ENCODE peak calls at places on chromosomes 11 and 22, in eight cellular contexts. One of them, this sample, is unnamed.

GRCh38 chr11:19323502-19323901 is 82.8 kb upstream of the E2F8 start:
- DNase-seq in HFF-Myc: no peak
- DNase-seq in cardiac fibroblast: peak; percentile 41
- DNase-seq in body of pancreas: no peak
- DNase-seq in CD8-positive, alpha-beta T cell: no peak
- DNase-seq in A549: no peak
- DNase-seq in psoas muscle: no peak
- DNase-seq in foreskin fibroblast: peak; percentile 14
- DNase-seq in this sample: no peak

GRCh38 chr11:93031386-93031785 is 61.9 kb downstream of the MTNR1B start:
- DNase-seq in A549: no peak
- DNase-seq in body of pancreas: no peak
- DNase-seq in HFF-Myc: no peak
- DNase-seq in CD8-positive, alpha-beta T cell: no peak
- DNase-seq in psoas muscle: no peak
- DNase-seq in cardiac fibroblast: peak; percentile 10
- DNase-seq in foreskin fibroblast: no peak
- DNase-seq in this sample: peak; percentile 95

GRCh38 chr11:69397732-69398131 is 83.7 kb upstream of the LINC01488 start:
- DNase-seq in psoas muscle: peak; percentile 15
- DNase-seq in cardiac fibroblast: no peak
- DNase-seq in body of pancreas: no peak
- DNase-seq in A549: no peak
- DNase-seq in foreskin fibroblast: no peak
- DNase-seq in HFF-Myc: no peak
- DNase-seq in CD8-positive, alpha-beta T cell: no peak
- DNase-seq in this sample: no peak

GRCh38 chr11:7530013-7530412 is 16.2 kb downstream of the PPFIBP2 start:
- DNase-seq in A549: no peak
- DNase-seq in psoas muscle: no peak
- DNase-seq in HFF-Myc: no peak
- DNase-seq in CD8-positive, alpha-beta T cell: no peak
- DNase-seq in cardiac fibroblast: no peak
- DNase-seq in body of pancreas: no peak
- DNase-seq in foreskin fibroblast: no peak
- DNase-seq in this sample: no peak

GRCh38 chr11:104524276-104524675 is 360.3 kb upstream of the PDGFD start:
- DNase-seq in body of pancreas: no peak
- DNase-seq in HFF-Myc: no peak
- DNase-seq in CD8-positive, alpha-beta T cell: no peak
- DNase-seq in A549: no peak
- DNase-seq in foreskin fibroblast: peak; percentile 6
- DNase-seq in cardiac fibroblast: peak; percentile 17
- DNase-seq in psoas muscle: no peak
- DNase-seq in this sample: no peak

GRCh38 chr11:118921121-118921928 is 4.4 kb downstream of the BCL9L start:
- DNase-seq in psoas muscle: peak; percentile 88
- DNase-seq in CD8-positive, alpha-beta T cell: no peak
- DNase-seq in HFF-Myc: no peak
- DNase-seq in foreskin fibroblast: peak; percentile 95
- DNase-seq in A549: peak; percentile 89
- DNase-seq in body of pancreas: peak; percentile 73
- DNase-seq in cardiac fibroblast: peak; percentile 96
- DNase-seq in this sample: peak; percentile 70

GRCh38 chr11:19259487-19260345 is 19.0 kb upstream of the E2F8 start:
- DNase-seq in foreskin fibroblast: peak; percentile 80
- DNase-seq in A549: peak; percentile 62
- DNase-seq in HFF-Myc: no peak
- DNase-seq in psoas muscle: peak; percentile 80
- DNase-seq in body of pancreas: peak; percentile 80
- DNase-seq in CD8-positive, alpha-beta T cell: peak; percentile 63
- DNase-seq in cardiac fibroblast: peak; percentile 71
- DNase-seq in this sample: peak; percentile 59

GRCh38 chr11:123405123-123405592 is 24.9 kb upstream of the GRAMD1B start:
- DNase-seq in cardiac fibroblast: peak; percentile 66
- DNase-seq in foreskin fibroblast: no peak
- DNase-seq in CD8-positive, alpha-beta T cell: no peak
- DNase-seq in psoas muscle: no peak
- DNase-seq in A549: no peak
- DNase-seq in body of pancreas: no peak
- DNase-seq in HFF-Myc: no peak
- DNase-seq in this sample: no peak

GRCh38 chr11:77580712-77581337 is 8.9 kb upstream of the AQP11 start:
- DNase-seq in HFF-Myc: no peak
- DNase-seq in cardiac fibroblast: no peak
- DNase-seq in foreskin fibroblast: peak; percentile 50
- DNase-seq in CD8-positive, alpha-beta T cell: no peak
- DNase-seq in A549: peak; percentile 61
- DNase-seq in body of pancreas: no peak
- DNase-seq in psoas muscle: no peak
- DNase-seq in this sample: peak; percentile 37

GRCh38 chr22:35380013-35380412 is 883 bp upstream of the HMOX1 start:
- DNase-seq in HFF-Myc: no peak
- DNase-seq in foreskin fibroblast: peak; percentile 72
- DNase-seq in A549: no peak
- DNase-seq in body of pancreas: no peak
- DNase-seq in cardiac fibroblast: no peak
- DNase-seq in CD8-positive, alpha-beta T cell: no peak
- DNase-seq in psoas muscle: no peak
- DNase-seq in this sample: no peak

DNA sequence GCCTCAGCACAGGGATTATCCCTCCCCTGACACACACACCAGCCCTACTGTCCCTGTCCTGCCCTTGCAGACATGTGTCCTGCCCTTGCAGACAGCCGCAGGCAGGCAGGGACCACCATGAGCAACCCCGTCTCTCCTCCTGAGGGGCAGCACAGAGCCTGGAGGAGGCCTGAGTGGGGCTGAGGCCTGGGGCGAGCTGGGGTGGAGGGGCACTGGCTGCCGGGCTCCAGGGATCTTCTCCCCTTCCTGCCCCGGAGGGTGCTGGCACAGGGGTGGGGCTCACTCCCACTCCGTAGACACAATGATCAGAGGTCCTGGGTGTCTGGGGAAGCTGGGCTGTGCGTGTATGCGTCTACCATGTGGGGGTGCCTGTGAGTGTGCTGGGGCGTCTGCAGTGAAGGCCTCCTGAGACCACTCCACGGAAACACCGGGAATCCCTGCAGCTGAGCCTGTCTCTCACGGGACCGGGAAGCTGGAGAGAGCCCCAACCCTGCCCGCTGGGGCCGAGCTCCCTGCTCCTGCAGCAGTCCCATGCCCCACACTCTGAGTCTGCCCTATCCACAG is 549 bp downstream of the TSPAN32 start:
- DNase-seq in cardiac fibroblast: no peak
- DNase-seq in A549: no peak
- DNase-seq in psoas muscle: peak; percentile 52
- DNase-seq in body of pancreas: no peak
- DNase-seq in CD8-positive, alpha-beta T cell: peak; percentile 38
- DNase-seq in HFF-Myc: no peak
- DNase-seq in foreskin fibroblast: no peak
- DNase-seq in this sample: no peak
- H3K4me3 ChIP-seq in cardiac fibroblast: no peak overlapping the region
- H3K4me3 ChIP-seq in A549: no peak overlapping the region
- H3K4me3 ChIP-seq in psoas muscle: no peak overlapping the region
- H3K4me3 ChIP-seq in body of pancreas: no peak overlapping the region
- H3K4me3 ChIP-seq in CD8-positive, alpha-beta T cell: peak overlapping the region; percentile 82
- H3K4me3 ChIP-seq in HFF-Myc: no peak overlapping the region
- H3K4me3 ChIP-seq in foreskin fibroblast: no peak overlapping the region
- H3K4me3 ChIP-seq in this sample: no peak overlapping the region

DNA sequence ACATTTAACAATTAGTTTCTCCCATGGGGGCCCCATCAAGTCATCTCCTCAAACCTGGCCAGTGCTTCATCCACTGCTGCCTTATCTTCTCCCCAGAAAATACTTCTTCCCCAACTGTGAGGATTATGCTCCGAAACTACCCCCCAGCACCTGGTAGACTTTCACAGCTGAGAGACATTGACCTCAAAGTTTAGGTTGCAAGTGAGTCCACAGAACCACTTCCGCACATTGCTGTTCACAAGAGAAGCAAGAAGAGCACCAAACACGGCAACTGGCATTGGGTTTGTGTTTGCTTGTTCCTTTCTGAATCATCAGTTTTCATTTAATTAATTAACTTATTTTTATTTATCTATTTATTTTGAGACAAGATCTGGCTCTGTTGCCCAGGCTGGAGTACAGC is 6.1 kb downstream of the MCHR1 start:
- DNase-seq in body of pancreas: no peak
- DNase-seq in psoas muscle: no peak
- DNase-seq in foreskin fibroblast: no peak
- DNase-seq in cardiac fibroblast: no peak
- DNase-seq in CD8-positive, alpha-beta T cell: peak; percentile 21
- DNase-seq in HFF-Myc: no peak
- DNase-seq in A549: no peak
- DNase-seq in this sample: no peak
- TF ChIP-seq CTCF in body of pancreas: no peak
- TF ChIP-seq CTCF in psoas muscle: no peak
- TF ChIP-seq CTCF in foreskin fibroblast: no peak
- TF ChIP-seq CTCF in cardiac fibroblast: no peak
- TF ChIP-seq CTCF in CD8-positive, alpha-beta T cell: no peak
- TF ChIP-seq CTCF in HFF-Myc: no peak
- TF ChIP-seq CTCF in A549: no peak
- TF ChIP-seq CTCF in this sample: no peak

GRCh38 chr11:823441-824291 is 4.1 kb upstream of the CRACR2B start:
- DNase-seq in cardiac fibroblast: no peak
- DNase-seq in foreskin fibroblast: no peak
- DNase-seq in A549: no peak
- DNase-seq in psoas muscle: no peak
- DNase-seq in body of pancreas: no peak
- DNase-seq in CD8-positive, alpha-beta T cell: no peak
- DNase-seq in HFF-Myc: no peak
- DNase-seq in this sample: no peak
- H3K4me3 ChIP-seq in cardiac fibroblast: no peak overlapping the region
- H3K4me3 ChIP-seq in foreskin fibroblast: no peak overlapping the region
- H3K4me3 ChIP-seq in A549: no peak overlapping the region
- H3K4me3 ChIP-seq in psoas muscle: no peak overlapping the region
- H3K4me3 ChIP-seq in body of pancreas: no peak overlapping the region
- H3K4me3 ChIP-seq in CD8-positive, alpha-beta T cell: no peak overlapping the region
- H3K4me3 ChIP-seq in HFF-Myc: no peak overlapping the region
- H3K4me3 ChIP-seq in this sample: no peak overlapping the region

GRCh38 chr11:101880208-101880607 is 34.6 kb upstream of the CEP126 start:
- DNase-seq in body of pancreas: peak; percentile 5
- DNase-seq in foreskin fibroblast: peak; percentile 78
- DNase-seq in CD8-positive, alpha-beta T cell: no peak
- DNase-seq in psoas muscle: no peak
- DNase-seq in A549: peak; percentile 81
- DNase-seq in HFF-Myc: peak; percentile 29
- DNase-seq in cardiac fibroblast: peak; percentile 85
- DNase-seq in this sample: peak; percentile 73
- TF ChIP-seq CTCF in body of pancreas: no peak
- TF ChIP-seq CTCF in foreskin fibroblast: peak; percentile 38
- TF ChIP-seq CTCF in CD8-positive, alpha-beta T cell: no peak
- TF ChIP-seq CTCF in psoas muscle: no peak
- TF ChIP-seq CTCF in A549: peak; percentile 48
- TF ChIP-seq CTCF in HFF-Myc: peak; percentile 38
- TF ChIP-seq CTCF in cardiac fibroblast: peak; percentile 62
- TF ChIP-seq CTCF in this sample: peak; percentile 59

GRCh38 chr22:21907638-21908522 is 40.4 kb upstream of the MAPK1 start:
- DNase-seq in body of pancreas: no peak
- DNase-seq in HFF-Myc: no peak
- DNase-seq in A549: no peak
- DNase-seq in psoas muscle: peak; percentile 3
- DNase-seq in cardiac fibroblast: no peak
- DNase-seq in CD8-positive, alpha-beta T cell: no peak
- DNase-seq in foreskin fibroblast: no peak
- DNase-seq in this sample: no peak
- H3K4me3 ChIP-seq in body of pancreas: no peak overlapping the region
- H3K4me3 ChIP-seq in HFF-Myc: no peak overlapping the region
- H3K4me3 ChIP-seq in A549: no peak overlapping the region
- H3K4me3 ChIP-seq in psoas muscle: no peak overlapping the region
- H3K4me3 ChIP-seq in cardiac fibroblast: no peak overlapping the region
- H3K4me3 ChIP-seq in CD8-positive, alpha-beta T cell: no peak overlapping the region
- H3K4me3 ChIP-seq in foreskin fibroblast: no peak overlapping the region
- H3K4me3 ChIP-seq in this sample: no peak overlapping the region

DNA sequence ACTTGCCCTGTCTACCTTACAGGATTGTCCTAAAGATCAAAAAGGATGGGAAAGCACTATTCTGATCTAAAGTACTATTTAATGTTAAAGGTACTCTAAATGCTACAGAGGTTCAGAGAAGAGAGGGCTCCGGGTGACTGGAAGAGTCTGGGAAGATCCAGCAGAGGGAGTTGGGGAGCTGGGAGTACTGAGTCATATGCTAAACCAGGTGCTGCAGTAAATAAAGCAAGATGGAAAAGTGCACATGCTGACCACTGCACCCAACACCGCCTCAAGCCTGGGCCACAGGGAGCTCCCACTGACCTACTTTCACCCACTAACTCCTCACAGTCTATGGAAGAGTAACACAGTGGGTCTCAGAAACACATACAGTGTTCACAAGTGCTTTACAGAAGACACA is 49.3 kb downstream of the WT1 start:
- DNase-seq in CD8-positive, alpha-beta T cell: no peak
- DNase-seq in A549: peak; percentile 44
- DNase-seq in foreskin fibroblast: peak; percentile 9
- DNase-seq in body of pancreas: no peak
- DNase-seq in psoas muscle: no peak
- DNase-seq in cardiac fibroblast: peak; percentile 75
- DNase-seq in HFF-Myc: peak; percentile 14
- DNase-seq in this sample: peak; percentile 37
- TF ChIP-seq CTCF in CD8-positive, alpha-beta T cell: no peak
- TF ChIP-seq CTCF in A549: peak; percentile 53
- TF ChIP-seq CTCF in foreskin fibroblast: peak; percentile 26
- TF ChIP-seq CTCF in body of pancreas: no peak
- TF ChIP-seq CTCF in psoas muscle: no peak
- TF ChIP-seq CTCF in cardiac fibroblast: peak; percentile 83
- TF ChIP-seq CTCF in HFF-Myc: peak; percentile 55
- TF ChIP-seq CTCF in this sample: peak; percentile 71

This sample was measured in astrocyte of the spinal cord.